ENCODE peak calls at places on chromosome 10, in six cellular contexts. M is adrenal gland; Z is activated CD4-positive, alpha-beta T cell treated with anti-CD3 and anti-CD28 coated beads, Interleukin-2, amount 10 ng/mL, durations not matched to agents 24 days and 14 days; O is stimulated activated CD8-positive, alpha-beta memory T cell treated with anti-CD3 and anti-CD28 coated beads, Interleukin-12 subunit alpha, Interleukin-12 subunit beta, amount 100 ng/mL, for 1 hour; U is ELR; R is NCI-H1105 treated with DMSO at 0.1 percent for 48 hours. J is an unnamed sample.

GRCh38 chr10:80480852-80481251 is 26.7 kb downstream of the TSPAN14 start:
- DNase-seq in M (no peak), Z (no peak), O (no peak), U (no peak), R (no peak), J (no peak)

GRCh38 chr10:113499066-113499465 is 53.8 kb upstream of the HABP2 start:
- DNase-seq in M (no peak), Z (no peak), O (no peak), U (no peak), R (no peak), J (no peak)

GRCh38 chr10:71280825-71281224 is 38.2 kb upstream of the SLC29A3 start:
- DNase-seq in M (no peak), Z (no peak), O (no peak), U (no peak), R (no peak), J (no peak)

GRCh38 chr10:79404231-79404609 is 41.2 kb downstream of the ZCCHC24 start:
- DNase-seq in M (peak; percentile 38), Z (no peak), O (no peak), U (peak; percentile 35), R (no peak), J (no peak)

GRCh38 chr10:116607336-116607735 is 13.4 kb upstream of the PNLIPRP2 start:
- DNase-seq in M (no peak), Z (no peak), O (no peak), U (no peak), R (no peak), J (no peak)

GRCh38 chr10:103086799-103087198 is 106.3 kb downstream of the NT5C2 start:
- DNase-seq in M (no peak), Z (no peak), O (no peak), U (no peak), R (no peak), J (no peak)

GRCh38 chr10:128873408-128873807 is 593.6 kb upstream of the MGMT start:
- DNase-seq in M (no peak), Z (no peak), O (no peak), U (no peak), R (no peak), J (no peak)

GRCh38 chr10:18343573-18343972 is 203.3 kb downstream of the CACNB2 start:
- DNase-seq in M (no peak), Z (no peak), O (no peak), U (no peak), R (no peak), J (no peak)

GRCh38 chr10:4012848-4013247 is 227.8 kb upstream of the KLF6 start:
- DNase-seq in M (no peak), Z (no peak), O (no peak), U (no peak), R (no peak), J (no peak)

GRCh38 chr10:74081192-74081803 is 69.3 kb downstream of the AP3M1 start:
- DNase-seq in M (peak; percentile 47), Z (peak; percentile 81), O (peak; percentile 20), U (peak; percentile 78), R (peak; percentile 42), J (peak; percentile 8)

GRCh38 chr10:43403911-43404674 is 4.9 kb downstream of the HNRNPF start:
- DNase-seq in M (no peak), Z (no peak), O (no peak), U (peak; percentile 63), R (no peak), J (no peak)

GRCh38 chr10:33612551-33612950 is 278.1 kb upstream of the NRP1 start:
- DNase-seq in M (no peak), Z (no peak), O (no peak), U (peak; percentile 49), R (no peak), J (no peak)

J was measured in frontal cortex.